ENCODE peak calls at places on chromosomes 4 and X, in five cellular contexts. L is MM.1S, H is hepatocyte, E is PC-3, X is OCI-LY7. G is an unnamed sample.

GRCh38 chrX:133523094-133523493 is 107.8 kb upstream of the GPC4 start:
- DNase-seq in L (no peak), H (no peak), E (peak), X (no peak), G (no peak)

GRCh38 chr4:150379454-150379853 is 202.5 kb upstream of the MAB21L2 start:
- DNase-seq in L (no peak), H (no peak), E (peak), X (no peak), G (no peak)

GRCh38 chrX:154379569-154379951 is 465 bp downstream of the EMD start:
- DNase-seq in L (no peak), H (no peak), E (no peak), X (no peak), G (no peak)

GRCh38 chr4:123246085-123246484 is 150.5 kb upstream of the SPRY1 start:
- DNase-seq in L (no peak), H (no peak), E (no peak), X (peak), G (no peak)

GRCh38 chrX:11341274-11342256 is 48.4 kb downstream of the AMELX start:
- DNase-seq in L (no peak), H (peak), E (peak), X (peak), G (no peak)

GRCh38 chr4:141711211-141711610 is 74.8 kb downstream of the IL15 start:
- DNase-seq in L (no peak), H (peak), E (peak), X (no peak), G (peak)

GRCh38 chr4:109578846-109579245 is 18.8 kb downstream of the MCUB start:
- DNase-seq in L (no peak), H (no peak), E (no peak), X (no peak), G (no peak)

GRCh38 chr4:114607086-114607485 is 8.5 kb downstream of the UGT8 start:
- DNase-seq in L (no peak), H (no peak), E (no peak), X (no peak), G (no peak)

GRCh38 chr4:17030543-17030942 is 132.1 kb upstream of the LDB2 start:
- DNase-seq in L (no peak), H (peak), E (peak), X (no peak), G (no peak)

GRCh38 chrX:139831017-139831416 is 101.8 kb downstream of the ATP11C start:
- DNase-seq in L (no peak), H (no peak), E (no peak), X (no peak), G (no peak)

GRCh38 chrX:41875142-41875541 is 48.2 kb downstream of the CASK start:
- DNase-seq in L (no peak), H (no peak), E (no peak), X (no peak), G (no peak)

GRCh38 chrX:151901821-151902220 is 10.9 kb upstream of the MAGEA4 start:
- DNase-seq in L (no peak), H (no peak), E (no peak), X (no peak), G (no peak)

GRCh38 chr4:52201705-52202104 is 150.6 kb downstream of the SPATA18 start:
- DNase-seq in L (no peak), H (no peak), E (no peak), X (no peak), G (peak)

GRCh38 chr4:183074288-183074990 is 24.6 kb upstream of the WWC2 start:
- DNase-seq in L (no peak), H (no peak), E (no peak), X (no peak), G (peak)

GRCh38 chrX:24696241-24696640 is 2.5 kb downstream of the POLA1 start:
- DNase-seq in L (peak), H (no peak), E (no peak), X (no peak), G (no peak)

GRCh38 chrX:106611323-106611681 is 476 bp upstream of the RADX start:
- DNase-seq in L (no peak), H (no peak), E (no peak), X (no peak), G (no peak)
- H3K4me2 ChIP-seq in L (peak), H (peak), E (peak), X (peak), G (peak)

GRCh38 chr4:70559216-70559830 is 32.7 kb upstream of the AMBN start:
- DNase-seq in L (peak), H (peak), E (peak), X (peak), G (peak)
- TF ChIP-seq EZH2phosphoT487 in L (no peak), H (no peak), E (no peak), X (no peak), G (no peak)

GRCh38 chrX:125198546-125198945 is 121.1 kb upstream of the TEX13C start:
- DNase-seq in L (no peak), H (no peak), E (no peak), X (no peak), G (no peak)
- H3K4me2 ChIP-seq in L (no peak), H (no peak), E (no peak), X (no peak), G (no peak)

GRCh38 chr4:27024807-27025206 is 164.2 kb downstream of the STIM2 start:
- DNase-seq in L (no peak), H (no peak), E (no peak), X (no peak), G (peak)
- TF ChIP-seq EZH2phosphoT487 in L (no peak), H (no peak), E (no peak), X (no peak), G (no peak)

DNA sequence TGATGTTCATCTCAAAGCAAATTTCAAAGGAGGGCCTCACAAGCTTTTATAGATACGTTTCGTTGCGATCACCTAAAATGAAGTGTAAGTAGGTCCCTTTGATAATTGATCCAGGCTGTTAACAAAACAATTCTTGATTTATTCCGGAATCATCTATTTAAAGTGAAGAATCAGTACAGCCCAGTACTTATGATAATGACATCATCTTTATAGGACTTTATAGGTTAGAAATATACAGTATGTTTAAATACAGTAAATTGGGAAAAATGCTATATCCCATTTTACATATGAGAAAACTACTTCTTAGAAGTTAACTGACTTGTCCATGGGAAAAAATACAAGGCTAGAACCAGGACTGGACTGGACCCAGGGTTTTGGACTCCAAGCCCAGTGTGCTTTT is 3.7 kb downstream of the PTCHD1 start:
- DNase-seq in L (no peak), H (no peak), E (no peak), X (no peak), G (no peak)
- H3K4me2 ChIP-seq in L (no peak), H (no peak), E (no peak), X (no peak), G (no peak)

GRCh38 chrX:17475820-17476219 is 100.8 kb downstream of the NHS start:
- DNase-seq in L (no peak), H (no peak), E (no peak), X (no peak), G (no peak)

GRCh38 chrX:17476411-17476810 is 101.4 kb downstream of the NHS start:
- DNase-seq in L (no peak), H (no peak), E (no peak), X (no peak), G (no peak)

GRCh38 chrX:17473021-17473420 is 98.0 kb downstream of the NHS start:
- DNase-seq in L (no peak), H (no peak), E (no peak), X (no peak), G (no peak)

GRCh38 chrX:17472424-17472823 is 97.4 kb downstream of the NHS start:
- DNase-seq in L (no peak), H (no peak), E (no peak), X (no peak), G (no peak)

GRCh38 chrX:17474892-17475291 is 99.9 kb downstream of the NHS start:
- DNase-seq in L (no peak), H (no peak), E (peak), X (no peak), G (no peak)
- TF ChIP-seq EZH2phosphoT487 in L (no peak), H (no peak), E (no peak), X (no peak), G (no peak)

GRCh38 chr4:22895482-22895881 is 202.7 kb downstream of the GBA3 start:
- DNase-seq in L (no peak), H (no peak), E (no peak), X (no peak), G (no peak)
- H3K4me2 ChIP-seq in L (no peak), H (no peak), E (no peak), X (no peak), G (no peak)

G was measured in neural progenitor cell.